ENCODE peak calls at places on chromosomes 5 and 9, in ten cellular contexts. F, E, P, Z, U, X, Q, Y, B and N are unnamed samples. For H3K27me3, the result is how much of the 10 kb centered on the place peaks cover.

GRCh38 chr5:157366741-157367684 is 93.0 kb upstream of the NIPAL4 start:
- DNase-seq in F (no peak), E (peak), P (peak), Z (no peak), U (no peak), X (peak), Q (no peak), Y (peak), B (peak), N (no peak)

GRCh38 chr9:115291841-115292240 is 173.9 kb upstream of the TNC start:
- DNase-seq in F (peak), E (peak), P (peak), Z (no peak), U (no peak), X (no peak), Q (no peak), Y (no peak), B (no peak), N (no peak)

GRCh38 chr9:1009101-1009707 is 32.7 kb downstream of the DMRT3 start:
- DNase-seq in F (peak), E (peak), P (peak), Z (peak), U (peak), X (peak), Q (peak), Y (peak), B (peak), N (no peak)

GRCh38 chr5:157046041-157046440 is 12.9 kb downstream of the HAVCR1 start:
- DNase-seq in F (no peak), E (no peak), P (peak), Z (peak), U (no peak), X (no peak), Q (no peak), Y (no peak), B (no peak), N (no peak)

GRCh38 chr5:126516852-126517251 is 78.2 kb downstream of the ALDH7A1 start:
- DNase-seq in F (peak), E (no peak), P (no peak), Z (no peak), U (no peak), X (no peak), Q (no peak), Y (no peak), B (no peak), N (no peak)

GRCh38 chr5:175378444-175379028 is 65.4 kb downstream of the DRD1 start:
- DNase-seq in F (peak), E (peak), P (peak), Z (peak), U (no peak), X (no peak), Q (no peak), Y (no peak), B (no peak), N (peak)

GRCh38 chr5:160398806-160399205 is 1.0 kb downstream of the FAM200C start:
- DNase-seq in F (no peak), E (no peak), P (peak), Z (no peak), U (no peak), X (no peak), Q (no peak), Y (no peak), B (no peak), N (no peak)

GRCh38 chr5:103444333-103445038 is 118.1 kb downstream of the NUDT12 start:
- DNase-seq in F (peak), E (peak), P (no peak), Z (no peak), U (peak), X (no peak), Q (no peak), Y (no peak), B (no peak), N (no peak)

GRCh38 chr9:69900406-69900805 is 79.8 kb downstream of the CFAP95 start:
- DNase-seq in F (no peak), E (peak), P (peak), Z (no peak), U (no peak), X (no peak), Q (no peak), Y (no peak), B (no peak), N (no peak)

GRCh38 chr9:101562966-101563365 is 29.3 kb downstream of the RNF20 start:
- DNase-seq in F (no peak), E (no peak), P (no peak), Z (no peak), U (no peak), X (no peak), Q (no peak), Y (no peak), B (no peak), N (no peak)

GRCh38 chr9:134811673-134812668 is 68.6 kb upstream of the FCN2 start:
- DNase-seq in F (no peak), E (no peak), P (peak), Z (no peak), U (no peak), X (no peak), Q (peak), Y (no peak), B (peak), N (no peak)

GRCh38 chr5:136620016-136620419 is 254.7 kb upstream of the TRPC7 start:
- DNase-seq in F (peak), E (peak), P (peak), Z (no peak), U (no peak), X (peak), Q (no peak), Y (no peak), B (no peak), N (no peak)

GRCh38 chr9:14346301-14346721 is 32.4 kb upstream of the NFIB start:
- DNase-seq in F (no peak), E (no peak), P (no peak), Z (no peak), U (no peak), X (no peak), Q (no peak), Y (no peak), B (peak), N (no peak)

GRCh38 chr5:72041643-72042042 is 65.6 kb upstream of the MAP1B start:
- DNase-seq in F (no peak), E (no peak), P (no peak), Z (no peak), U (no peak), X (no peak), Q (no peak), Y (no peak), B (no peak), N (no peak)

GRCh38 chr5:166909040-166909439 is 1382.4 kb upstream of the WWC1 start:
- DNase-seq in F (no peak), E (peak), P (peak), Z (no peak), U (no peak), X (no peak), Q (no peak), Y (no peak), B (no peak), N (no peak)

GRCh38 chr5:141095263-141095641 is 837 bp downstream of the PCDHB2 start:
- DNase-seq in F (no peak), E (no peak), P (no peak), Z (no peak), U (no peak), X (no peak), Q (no peak), Y (no peak), B (peak), N (no peak)

GRCh38 chr5:14105717-14106435 is 37.3 kb upstream of the TRIO start:
- DNase-seq in F (peak), E (peak), P (peak), Z (peak), U (no peak), X (no peak), Q (no peak), Y (no peak), B (no peak), N (peak)

GRCh38 chr9:104386020-104386419 is 118.0 kb upstream of the OR13F1 start:
- DNase-seq in F (no peak), E (no peak), P (no peak), Z (no peak), U (no peak), X (no peak), Q (no peak), Y (no peak), B (no peak), N (no peak)

GRCh38 chr9:14652729-14653377 is 40.4 kb downstream of the ZDHHC21 start:
- DNase-seq in F (no peak), E (peak), P (peak), Z (no peak), U (no peak), X (peak), Q (no peak), Y (peak), B (peak), N (no peak)

GRCh38 chr5:32098291-32098690 is 75.8 kb downstream of the GOLPH3 start:
- DNase-seq in F (no peak), E (no peak), P (no peak), Z (no peak), U (no peak), X (no peak), Q (no peak), Y (no peak), B (no peak), N (no peak)

GRCh38 chr9:116153765-116154333 is at the start of gene PAPPA:
- DNase-seq in F (no peak), E (no peak), P (no peak), Z (no peak), U (no peak), X (no peak), Q (no peak), Y (no peak), B (peak), N (no peak)

DNA sequence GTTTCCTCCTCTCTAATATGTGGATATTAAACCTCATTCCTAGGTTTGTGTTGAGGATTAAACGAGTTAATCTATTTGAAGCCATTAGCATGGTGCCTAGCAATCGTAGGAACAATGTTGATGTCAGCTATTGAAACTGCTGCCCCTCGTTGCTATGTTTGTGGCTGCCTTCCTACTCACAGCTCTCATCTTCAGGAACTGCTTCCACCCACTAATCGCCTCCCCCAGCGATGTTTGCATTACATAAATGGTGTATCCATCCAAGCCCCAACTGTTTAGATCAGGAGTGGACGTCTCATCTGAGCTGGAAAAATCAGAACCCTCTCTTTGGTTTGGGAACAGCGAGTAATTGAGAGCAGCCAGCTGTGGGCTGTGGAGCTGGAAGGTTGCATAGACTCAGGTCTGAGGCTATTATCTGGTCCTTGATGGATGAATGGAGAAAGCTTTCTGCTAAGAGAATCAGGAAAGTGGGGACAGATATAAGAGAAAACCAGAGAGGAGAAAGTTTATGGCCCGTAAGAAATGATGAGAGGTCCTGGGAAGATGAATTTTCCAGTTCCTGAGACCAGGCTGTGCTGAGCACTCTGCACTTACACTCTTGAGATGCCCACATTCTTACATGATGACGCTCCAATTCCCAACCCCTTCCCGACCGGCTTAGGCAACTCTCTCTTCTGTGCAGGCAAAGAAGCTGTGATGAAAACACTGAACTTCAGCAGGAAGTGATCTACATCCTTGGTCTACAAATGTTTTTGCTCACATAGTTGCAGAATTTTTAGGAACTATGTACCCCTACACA is 416.8 kb downstream of the ARHGEF28 start:
- DNase-seq in F (no peak), E (peak), P (peak), Z (no peak), U (no peak), X (no peak), Q (no peak), Y (no peak), B (no peak), N (no peak)
- H2AFZ ChIP-seq in F (no peak), E (no peak), P (no peak), Z (no peak), U (no peak), X (no peak), Q (peak), Y (no peak), B (no peak), N (no peak)

GRCh38 chr9:123999668-124000067 is 11.9 kb upstream of the LHX2 start:
- DNase-seq in F (no peak), E (no peak), P (no peak), Z (no peak), U (no peak), X (no peak), Q (no peak), Y (no peak), B (peak), N (no peak)

GRCh38 chr9:123996731-123997421 is 14.7 kb upstream of the LHX2 start:
- DNase-seq in F (peak), E (no peak), P (no peak), Z (no peak), U (peak), X (no peak), Q (no peak), Y (peak), B (peak), N (no peak)

GRCh38 chr9:123998970-123999621 is 12.5 kb upstream of the LHX2 start:
- DNase-seq in F (no peak), E (no peak), P (no peak), Z (no peak), U (no peak), X (no peak), Q (no peak), Y (no peak), B (peak), N (no peak)

GRCh38 chr9:123997665-123998277 is 13.8 kb upstream of the LHX2 start:
- DNase-seq in F (no peak), E (no peak), P (no peak), Z (no peak), U (peak), X (no peak), Q (no peak), Y (no peak), B (peak), N (peak)

DNA sequence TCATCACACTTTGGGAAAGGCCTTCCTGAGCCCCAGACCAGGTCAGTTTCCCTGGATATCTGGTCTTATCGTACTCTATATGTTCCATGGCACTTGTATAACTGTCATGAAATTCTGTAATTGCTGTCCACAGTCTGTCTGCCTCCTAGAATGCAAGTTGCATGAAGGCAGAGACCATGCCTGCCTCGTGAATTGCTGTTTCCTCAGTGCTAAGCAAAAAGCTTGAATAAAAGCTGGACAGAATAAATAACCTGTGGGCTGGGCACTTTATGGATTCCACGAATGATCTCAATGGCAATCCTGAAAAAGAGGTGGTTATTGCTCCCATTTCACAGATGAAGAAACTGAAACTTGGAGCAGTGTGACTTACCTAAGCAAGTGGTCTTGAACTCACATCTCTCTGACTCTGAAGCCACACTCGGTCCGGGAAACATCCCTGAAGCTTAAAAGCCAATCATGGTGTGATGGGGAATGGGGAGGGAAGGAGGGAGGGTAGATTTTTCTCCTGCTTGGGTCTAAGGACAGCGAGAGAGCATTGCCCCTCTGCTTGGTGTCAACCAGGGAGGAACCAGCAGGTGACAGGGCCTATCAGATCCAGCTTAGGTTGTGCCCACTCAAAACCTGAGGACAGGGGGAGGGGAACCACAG is 13.2 kb upstream of the LHX2 start:
- DNase-seq in F (no peak), E (no peak), P (no peak), Z (no peak), U (no peak), X (no peak), Q (no peak), Y (no peak), B (peak), N (no peak)
- H3K27me3 ChIP-seq in F (half or more), E (half or more), P (half or more), Z (half or more), U (half or more), X (half or more), Q (half or more), Y (under half), B (half or more), N (half or more)

GRCh38 chr5:30103056-30104020 is 1090.1 kb upstream of the CDH6 start:
- DNase-seq in F (no peak), E (peak), P (peak), Z (no peak), U (no peak), X (no peak), Q (no peak), Y (no peak), B (no peak), N (no peak)
- H3K4me3 ChIP-seq in F (no peak), E (peak), P (peak), Z (no peak), U (no peak), X (no peak), Q (no peak), Y (no peak), B (no peak), N (no peak)

GRCh38 chr5:43315262-43315661 is 2.0 kb upstream of the HMGCS1 start:
- DNase-seq in F (peak), E (peak), P (peak), Z (peak), U (no peak), X (no peak), Q (no peak), Y (no peak), B (no peak), N (no peak)

GRCh38 chr5:43315697-43316096 is 2.5 kb upstream of the HMGCS1 start:
- DNase-seq in F (no peak), E (no peak), P (no peak), Z (no peak), U (no peak), X (no peak), Q (no peak), Y (no peak), B (no peak), N (no peak)

GRCh38 chr5:43313854-43314457 is 744 bp upstream of the HMGCS1 start:
- DNase-seq in F (no peak), E (no peak), P (peak), Z (no peak), U (peak), X (no peak), Q (no peak), Y (no peak), B (peak), N (no peak)

GRCh38 chr5:43313035-43313853 is at the start of gene HMGCS1:
- DNase-seq in F (peak), E (peak), P (peak), Z (peak), U (peak), X (peak), Q (peak), Y (peak), B (peak), N (peak)

DNA sequence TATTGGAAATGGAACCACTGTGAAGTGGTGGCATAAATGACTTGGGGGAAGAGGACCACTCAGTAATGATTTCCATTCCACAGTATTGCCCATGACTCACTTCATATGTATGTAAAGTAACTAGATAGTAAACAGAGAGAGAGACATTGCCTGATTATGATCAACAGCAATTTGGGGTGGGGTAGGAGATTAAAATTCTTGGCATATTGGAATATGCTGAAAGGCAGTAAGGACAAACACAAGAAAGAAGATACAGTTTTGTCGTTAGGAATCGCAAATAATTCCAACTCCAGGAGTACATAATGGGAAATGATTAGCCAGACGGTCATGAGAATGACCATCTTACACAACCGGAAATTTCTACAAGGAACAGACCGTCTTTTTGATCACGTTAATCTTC is 1.5 kb upstream of the HMGCS1 start:
- DNase-seq in F (peak), E (peak), P (no peak), Z (no peak), U (no peak), X (no peak), Q (no peak), Y (no peak), B (no peak), N (no peak)
- H2AFZ ChIP-seq in F (no peak), E (peak), P (no peak), Z (peak), U (no peak), X (no peak), Q (no peak), Y (no peak), B (peak), N (no peak)

GRCh38 chr5:123091258-123091987 is 2.4 kb downstream of the PRDM6 start:
- DNase-seq in F (no peak), E (no peak), P (no peak), Z (no peak), U (no peak), X (no peak), Q (no peak), Y (no peak), B (no peak), N (no peak)

GRCh38 chr5:123089572-123089970 is 530 bp downstream of the PRDM6 start:
- DNase-seq in F (no peak), E (no peak), P (no peak), Z (no peak), U (no peak), X (no peak), Q (no peak), Y (no peak), B (peak), N (no peak)

GRCh38 chr5:123089971-123090640 is 1.1 kb downstream of the PRDM6 start:
- DNase-seq in F (no peak), E (no peak), P (no peak), Z (no peak), U (no peak), X (peak), Q (no peak), Y (no peak), B (peak), N (no peak)

GRCh38 chr5:123091988-123092583 is 3.0 kb downstream of the PRDM6 start:
- DNase-seq in F (no peak), E (peak), P (no peak), Z (no peak), U (no peak), X (no peak), Q (no peak), Y (no peak), B (no peak), N (no peak)

DNA sequence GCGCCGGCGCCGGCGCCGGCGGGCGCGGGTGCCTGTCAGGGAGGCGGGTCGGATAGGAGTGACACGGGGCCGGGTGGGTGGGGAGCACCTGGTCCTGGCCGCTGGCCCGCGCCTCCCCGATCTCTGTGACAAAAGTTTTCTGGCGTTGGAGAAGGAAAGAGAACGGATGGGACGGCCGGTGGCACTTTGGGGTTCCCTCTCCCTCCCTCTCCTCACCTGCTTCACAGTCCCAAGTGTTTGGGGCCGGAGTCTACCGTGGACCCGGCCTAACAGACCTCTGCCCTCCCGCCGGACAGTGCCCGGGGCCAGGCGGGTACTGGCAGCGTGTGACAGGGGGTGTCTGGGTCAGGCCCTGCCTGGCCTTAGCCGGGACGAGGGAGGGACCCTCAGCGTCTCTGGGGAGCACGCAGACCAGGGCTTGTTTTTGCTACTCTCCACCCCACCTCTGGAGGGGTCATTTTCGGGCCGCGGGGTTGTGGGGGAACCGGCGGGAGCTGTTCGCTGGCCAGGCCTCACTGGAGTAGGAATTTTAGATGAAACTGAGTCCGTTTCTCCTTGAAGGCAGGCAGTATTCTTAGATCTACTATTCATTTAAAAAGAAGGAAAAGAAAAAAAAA is 1.7 kb downstream of the PRDM6 start:
- DNase-seq in F (no peak), E (no peak), P (no peak), Z (no peak), U (no peak), X (no peak), Q (no peak), Y (no peak), B (peak), N (no peak)
- H3K27me3 ChIP-seq in F (under half), E (half or more), P (half or more), Z (under half), U (under half), X (half or more), Q (half or more), Y (under half), B (half or more), N (half or more)